ENCODE peak calls at places on chromosomes 11 and 22, in six cellular contexts. V is A549, N is neuronal stem cell, D is SK-N-SH, U is K562, I is fibroblast of lung. Y is an unnamed sample.

GRCh38 chr22:44458044-44459020 is 39.7 kb downstream of the RTL6 start:
- DNase-seq in N (no peak), I (no peak), D (no peak), V (no peak), U (no peak), Y (no peak)

GRCh38 chr22:38302906-38303305 is 14.3 kb downstream of the CSNK1E start:
- DNase-seq in I (no peak), U (no peak), N (no peak), D (no peak), V (no peak), Y (no peak)

GRCh38 chr11:120526241-120526640 is 14.7 kb downstream of the GRIK4 start:
- DNase-seq in N (no peak), D (no peak), I (no peak), U (no peak), V (no peak), Y (no peak)

GRCh38 chr11:72493426-72494108 is 59.2 kb upstream of the CLPB start:
- DNase-seq in D (no peak), V (no peak), N (no peak), U (peak; percentile 83), I (no peak), Y (peak; percentile 33)

GRCh38 chr22:29030016-29030617 is 31.5 kb downstream of the C22orf31 start:
- DNase-seq in U (peak; percentile 15), I (peak; percentile 37), D (no peak), N (peak; percentile 8), V (no peak), Y (no peak)

GRCh38 chr22:42895087-42895486 is 38.0 kb upstream of the ARFGAP3 start:
- DNase-seq in N (no peak), V (no peak), U (no peak), I (no peak), D (no peak), Y (no peak)

GRCh38 chr11:134261626-134262488 is 8.5 kb downstream of the ACAD8 start:
- DNase-seq in I (no peak), U (peak; percentile 51), N (no peak), D (peak; percentile 66), V (peak; percentile 14), Y (peak; percentile 67)

GRCh38 chr11:132844956-132845355 is 687.3 kb downstream of the OPCML start:
- DNase-seq in V (no peak), U (no peak), D (no peak), I (peak; percentile 93), N (no peak), Y (no peak)

GRCh38 chr11:473415-473814 is 23.3 kb downstream of the PTDSS2 start:
- DNase-seq in I (no peak), D (peak; percentile 32), N (no peak), V (no peak), U (no peak), Y (no peak)

GRCh38 chr22:20271114-20271994 is 3.2 kb upstream of the RTN4R start:
- DNase-seq in U (no peak), N (no peak), I (no peak), D (no peak), V (no peak), Y (no peak)

GRCh38 chr11:107040447-107041444 is 22.5 kb upstream of the GUCY1A2 start:
- DNase-seq in D (no peak), U (no peak), V (no peak), I (peak; percentile 84), N (no peak), Y (no peak)

GRCh38 chr22:45163417-45164216 is at the start of gene NUP50:
- DNase-seq in I (peak; percentile 97), U (peak; percentile 93), V (peak; percentile 94), N (peak; percentile 98), D (peak; percentile 100), Y (peak; percentile 99)

GRCh38 chr11:70080763-70081162 is 2.6 kb downstream of the ANO1 start:
- DNase-seq in V (peak; percentile 42), N (no peak), I (no peak), U (peak; percentile 8), D (no peak), Y (no peak)

GRCh38 chr11:112776834-112777793 is 184.1 kb upstream of the NCAM1 start:
- DNase-seq in D (peak; percentile 84), U (peak; percentile 21), I (no peak), N (no peak), V (no peak), Y (no peak)

DNA sequence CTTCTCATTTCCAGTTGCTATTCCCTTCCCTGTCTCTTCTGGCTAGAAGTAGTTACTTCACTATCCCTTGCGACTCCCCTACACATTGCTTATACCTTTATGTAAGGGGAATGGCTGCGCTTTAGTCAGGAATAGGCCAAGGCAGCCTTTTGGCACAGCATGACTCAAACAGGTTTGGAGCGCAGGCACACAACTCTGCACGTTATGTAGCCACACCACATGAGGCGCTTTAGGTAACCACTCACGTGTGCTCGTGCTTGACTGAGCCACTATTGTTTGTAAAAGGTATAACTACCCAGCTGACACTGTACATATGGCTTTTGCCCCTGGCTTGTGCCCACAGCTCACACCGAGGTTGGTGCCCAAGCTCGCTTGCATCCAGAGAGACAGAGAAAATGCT is 46.7 kb upstream of the LIPT2 start:
- DNase-seq in U (no peak), V (no peak), N (no peak), D (no peak), I (no peak), Y (no peak)
- H3K9me3 ChIP-seq in U (peaks cover 5% of the 10 kb centered on the region), V (peaks cover 13% of the 10 kb centered on the region), N (peaks cover 22% of the 10 kb centered on the region), D (no peaks in the 10 kb centered on the region), I (no peaks in the 10 kb centered on the region), Y (no peaks in the 10 kb centered on the region)

DNA sequence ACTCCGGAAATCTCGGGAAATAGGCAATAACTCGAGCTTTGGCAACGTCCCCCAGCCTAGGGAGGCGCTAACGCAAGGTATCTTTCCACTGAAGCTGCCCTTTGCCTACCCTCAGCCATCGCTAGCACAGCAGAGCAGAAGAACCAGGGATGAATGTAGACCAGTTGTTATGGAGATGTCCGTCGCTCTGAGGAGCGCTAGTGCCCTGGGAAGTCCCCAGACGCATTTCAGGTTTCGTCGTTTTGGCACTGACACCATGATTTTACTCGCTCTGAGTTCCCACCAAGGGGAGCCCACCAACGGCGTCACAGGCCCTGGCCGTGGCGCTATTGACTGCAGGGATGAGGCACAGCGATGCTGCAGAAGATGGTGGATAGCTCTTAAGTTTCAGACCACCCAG is 22.7 kb upstream of the BDNF start:
- DNase-seq in I (no peak), U (no peak), V (no peak), N (no peak), D (peak; percentile 41), Y (peak; percentile 55)
- H3K4me3 ChIP-seq in I (no peak overlapping the region), U (no peak overlapping the region), V (peak overlapping the region; percentile 50), N (peak overlapping the region; percentile 67), D (peak overlapping the region; percentile 84), Y (peak overlapping the region; percentile 69)

GRCh38 chr11:14273885-14274284 is 85.1 kb downstream of the RRAS2 start:
- DNase-seq in D (no peak), U (no peak), V (no peak), I (peak; percentile 83), N (no peak), Y (no peak)

GRCh38 chr11:14270690-14271542 is 88.1 kb downstream of the RRAS2 start:
- DNase-seq in D (no peak), V (no peak), U (peak; percentile 14), I (no peak), N (no peak), Y (no peak)

GRCh38 chr11:14266622-14267021 is 92.4 kb downstream of the RRAS2 start:
- DNase-seq in N (no peak), I (no peak), V (no peak), D (no peak), U (no peak), Y (no peak)

GRCh38 chr11:14267861-14268635 is 90.9 kb downstream of the RRAS2 start:
- DNase-seq in V (no peak), D (no peak), U (no peak), I (peak; percentile 40), N (no peak), Y (no peak)

DNA sequence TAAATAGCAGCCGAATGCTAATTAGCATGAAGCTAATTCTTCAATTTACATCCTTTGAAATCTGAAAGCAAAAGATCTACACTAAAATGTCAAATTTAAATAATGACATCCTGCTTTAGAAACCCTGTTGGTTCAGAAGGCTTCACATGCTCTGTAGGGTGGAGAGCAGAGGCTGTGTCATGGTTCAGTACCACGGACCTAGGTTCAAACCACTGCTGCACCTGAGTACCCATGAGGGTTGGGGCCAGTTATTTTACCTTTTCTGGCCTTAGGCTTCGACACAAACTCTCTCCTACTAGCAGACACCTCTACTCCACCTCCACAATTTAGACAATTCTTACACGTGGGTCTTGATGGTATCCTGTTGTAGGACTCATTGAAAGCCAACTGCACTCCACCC is 89.0 kb downstream of the RRAS2 start:
- DNase-seq in I (no peak), V (no peak), U (no peak), N (no peak), D (no peak), Y (no peak)
- H3K4me2 ChIP-seq in I (no peak overlapping the region), V (no peak overlapping the region), U (no peak overlapping the region), N (no peak overlapping the region), D (no peak overlapping the region), Y (no peak overlapping the region)

DNA sequence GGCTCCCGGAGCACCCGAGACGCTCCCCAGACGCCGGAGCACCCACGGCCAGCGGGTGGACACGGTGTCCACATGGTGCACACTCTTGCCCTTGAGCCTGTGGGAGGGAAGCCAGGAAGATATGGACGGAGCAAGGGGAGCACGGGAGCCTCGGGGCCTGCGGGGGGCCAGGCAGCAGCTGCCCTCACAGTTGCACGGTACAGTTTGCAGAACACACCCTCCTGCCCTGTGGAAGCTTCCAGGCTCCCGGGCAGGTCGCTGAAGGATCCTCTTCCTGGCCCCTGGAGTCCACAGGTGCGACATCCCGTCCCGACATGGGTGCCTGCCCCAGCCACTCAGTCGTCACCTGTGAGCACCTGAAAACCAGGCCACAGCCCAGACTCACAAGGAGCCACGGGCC is 253.5 kb downstream of the BRD1 start:
- DNase-seq in D (peak; percentile 9), V (no peak), N (no peak), U (no peak), I (no peak), Y (no peak)
- H3K9me3 ChIP-seq in D (no peaks in the 10 kb centered on the region), V (no peaks in the 10 kb centered on the region), N (no peaks in the 10 kb centered on the region), U (no peaks in the 10 kb centered on the region), I (no peaks in the 10 kb centered on the region), Y (no peaks in the 10 kb centered on the region)

GRCh38 chr11:27720277-27720830 is 20.1 kb upstream of the BDNF start:
- DNase-seq in D (peak; percentile 62), V (peak; percentile 66), U (peak; percentile 54), I (peak; percentile 65), N (peak; percentile 88), Y (peak; percentile 94)
- H3K4me3 ChIP-seq in D (peak overlapping the region; percentile 90), V (peak overlapping the region; percentile 88), U (no peak overlapping the region), I (no peak overlapping the region), N (no peak overlapping the region), Y (peak overlapping the region; percentile 7)

DNA sequence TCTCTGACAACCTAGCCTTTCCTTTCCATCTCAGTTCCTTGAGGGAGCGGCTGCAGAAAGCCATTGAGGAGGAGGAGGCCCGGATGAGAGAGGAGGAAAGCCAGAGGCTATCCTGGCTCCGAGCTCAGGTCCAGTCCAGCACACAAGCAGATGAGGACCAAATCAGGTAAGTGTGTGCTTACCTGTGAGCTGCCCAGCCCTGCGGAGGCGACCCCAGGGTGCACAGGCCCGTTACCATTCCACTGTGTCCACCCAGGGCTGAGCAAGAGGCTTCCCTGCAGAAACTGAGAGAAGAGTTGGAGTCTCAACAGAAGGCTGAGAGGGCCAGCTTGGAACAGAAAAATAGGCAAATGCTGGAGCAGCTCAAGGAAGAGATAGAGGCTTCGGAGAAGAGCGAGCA is 63.1 kb downstream of the CEP164 start:
- DNase-seq in N (no peak), U (no peak), I (no peak), D (no peak), V (no peak), Y (no peak)
- H3K4me2 ChIP-seq in N (no peak overlapping the region), U (no peak overlapping the region), I (no peak overlapping the region), D (no peak overlapping the region), V (no peak overlapping the region), Y (no peak overlapping the region)

GRCh38 chr11:114624455-114625207 is 29.0 kb upstream of the NXPE4 start:
- DNase-seq in U (no peak), I (no peak), D (no peak), V (no peak), N (no peak), Y (no peak)
- H3K9me3 ChIP-seq in U (no peaks in the 10 kb centered on the region), I (no peaks in the 10 kb centered on the region), D (no peaks in the 10 kb centered on the region), V (no peaks in the 10 kb centered on the region), N (peaks cover 12% of the 10 kb centered on the region), Y (peaks cover 2% of the 10 kb centered on the region)